ENCODE peak calls at places on chromosomes 13 and 19, in seven cellular contexts. V, D, H, S, K, M and B are unnamed samples.

GRCh38 chr13:37014609-37015008 is 14.0 kb downstream of the EXOSC8 start:
- DNase-seq in K (peak; percentile 35), H (no peak), D (no peak), S (no peak), M (no peak), V (no peak), B (no peak)

GRCh38 chr19:13102666-13103584 is at the start of gene LYL1:
- DNase-seq in S (no peak), H (no peak), V (no peak), K (no peak), D (no peak), M (no peak), B (peak; percentile 70)

GRCh38 chr19:13952154-13953020 is at the start of gene DCAF15:
- DNase-seq in S (peak; percentile 99), D (peak; percentile 98), K (peak; percentile 98), V (peak; percentile 98), H (peak; percentile 100), M (peak; percentile 98), B (peak; percentile 100)

GRCh38 chr19:5298502-5298901 is 42.1 kb downstream of the PTPRS start:
- DNase-seq in V (no peak), D (no peak), H (no peak), S (no peak), K (no peak), M (no peak), B (no peak)

GRCh38 chr13:48564046-48564445 is 31.2 kb upstream of the RCBTB2 start:
- DNase-seq in S (no peak), V (no peak), H (no peak), M (no peak), D (no peak), K (no peak), B (no peak)

GRCh38 chr13:51861728-51862300 is at the start of gene CCDC70:
- DNase-seq in H (no peak), M (no peak), K (no peak), S (no peak), D (no peak), V (peak; percentile 32), B (no peak)

GRCh38 chr13:62537593-62537992 is 1121.9 kb upstream of the PCDH20 start:
- DNase-seq in H (no peak), V (no peak), M (no peak), S (no peak), D (no peak), K (no peak), B (no peak)

GRCh38 chr19:1618157-1619093 is 13.2 kb upstream of the UQCR11 start:
- DNase-seq in M (no peak), V (no peak), D (no peak), K (no peak), H (no peak), S (no peak), B (peak; percentile 83)

GRCh38 chr19:54173951-54174817 is 1.2 kb upstream of the TMC4 start:
- DNase-seq in V (no peak), M (no peak), D (no peak), S (no peak), K (no peak), H (no peak), B (peak; percentile 43)

GRCh38 chr19:4867534-4868285 is at the start of gene PLIN3:
- DNase-seq in H (peak; percentile 92), M (peak; percentile 78), V (peak; percentile 73), K (peak; percentile 67), D (peak; percentile 82), S (peak; percentile 88), B (peak; percentile 96)

GRCh38 chr19:1754651-1755466 is 1.6 kb downstream of the ONECUT3 start:
- DNase-seq in M (no peak), H (no peak), S (no peak), K (no peak), V (no peak), D (no peak), B (no peak)

GRCh38 chr19:17234911-17235617 is 9.0 kb downstream of the OCEL1 start:
- DNase-seq in K (no peak), H (no peak), V (no peak), D (no peak), M (no peak), S (no peak), B (peak; percentile 81)

GRCh38 chr19:53982611-53983010 is 8.8 kb upstream of the CACNG6 start:
- DNase-seq in V (no peak), D (no peak), K (no peak), S (no peak), M (no peak), H (no peak), B (peak; percentile 36)